ENCODE peak calls at places on chromosomes 6 and 20, in six cellular contexts. P is lower leg skin, H is fibroblast of lung, N is NCI-H1694 treated with DMSO at 0.1 percent for 48 hours, A is colonic mucosa, K is mucosa of descending colon. T is an unnamed sample.

GRCh38 chr6:108902389-108902792 is 54.2 kb downstream of the ARMC2 start:
- DNase-seq in K (no peak), A (no peak), H (no peak), P (no peak), N (no peak), T (no peak)

GRCh38 chr6:142155895-142156757 is 9.1 kb downstream of the VTA1 start:
- DNase-seq in A (no peak), P (no peak), H (peak), N (no peak), K (no peak), T (no peak)

GRCh38 chr6:44386929-44387345 is 569 bp upstream of the CDC5L start:
- DNase-seq in K (no peak), H (no peak), P (no peak), A (peak), N (no peak), T (no peak)

GRCh38 chr6:74932214-74932923 is 273.5 kb downstream of the COL12A1 start:
- DNase-seq in A (no peak), H (peak), N (no peak), K (no peak), P (no peak), T (no peak)

GRCh38 chr6:38307730-38308129 is 332.0 kb downstream of the BTBD9 start:
- DNase-seq in A (no peak), N (no peak), H (no peak), K (no peak), P (no peak), T (no peak)

GRCh38 chr6:4906942-4907300 is 96.9 kb downstream of the RPP40 start:
- DNase-seq in A (no peak), K (no peak), N (no peak), P (no peak), H (peak), T (no peak)

GRCh38 chr20:61112515-61112914 is 139.5 kb upstream of the CDH4 start:
- DNase-seq in P (no peak), N (no peak), H (peak), K (no peak), A (no peak), T (no peak)

GRCh38 chr6:170271771-170272314 is 19.0 kb downstream of the DLL1 start:
- DNase-seq in A (peak), P (no peak), H (no peak), N (no peak), K (peak), T (no peak)

GRCh38 chr6:148523051-148523450 is 180.4 kb downstream of the SASH1 start:
- DNase-seq in P (no peak), N (no peak), K (no peak), A (no peak), H (peak), T (no peak)

GRCh38 chr6:93105017-93105416 is 314.3 kb downstream of the EPHA7 start:
- DNase-seq in N (no peak), K (no peak), H (peak), P (no peak), A (no peak), T (no peak)

GRCh38 chr6:64013061-64013410 is 377.4 kb downstream of the PHF3 start:
- DNase-seq in A (no peak), K (no peak), N (no peak), H (peak), P (no peak), T (no peak)

GRCh38 chr6:6909111-6909510 is 198.7 kb upstream of the RREB1 start:
- DNase-seq in N (no peak), K (no peak), H (no peak), P (no peak), A (no peak), T (no peak)

GRCh38 chr6:122222761-122223160 is 176.7 kb upstream of the HSF2 start:
- DNase-seq in N (no peak), K (no peak), H (peak), A (no peak), P (no peak), T (no peak)